ENCODE peak calls at places on chromosomes 4 and X, in nine cellular contexts. N is IMR-90, E is DMS53, F is CD14-positive monocyte, Q is NCI-H1105 treated with DMSO at 0.1 percent for 48 hours, T is substantia nigra, Z is NCI-H460, A is suprapubic skin, G is progenitor cell of endocrine pancreas. L is an unnamed sample.
A peak's percentile ranks its signal among the peaks of the same experiment; 100 is the strongest.

GRCh38 chrX:45140812-45141211 is 59.9 kb downstream of the DIPK2B start:
- DNase-seq in T (no peak), A (no peak), E (peak; percentile 7), G (no peak), F (no peak), Q (no peak), N (no peak), Z (no peak), L (no peak)

GRCh38 chr4:140996757-140997156 is 136.5 kb downstream of the RNF150 start:
- DNase-seq in A (no peak), T (no peak), G (no peak), F (no peak), N (peak; percentile 78), Q (no peak), Z (no peak), E (no peak), L (no peak)

GRCh38 chrX:3177851-3178250 is 136.6 kb downstream of the ARSF start:
- DNase-seq in N (peak; percentile 40), Q (no peak), T (no peak), G (no peak), Z (no peak), E (no peak), A (no peak), F (no peak), L (no peak)

GRCh38 chr4:16322183-16322582 is 95.9 kb upstream of the TAPT1 start:
- DNase-seq in T (no peak), Z (no peak), G (no peak), F (no peak), A (no peak), N (no peak), E (no peak), Q (no peak), L (no peak)

GRCh38 chr4:77600521-77601451 is 4.8 kb upstream of the CXCL13 start:
- DNase-seq in N (peak; percentile 29), Q (peak; percentile 38), T (no peak), F (no peak), G (peak; percentile 13), A (no peak), Z (peak; percentile 30), E (peak; percentile 62), L (no peak)

GRCh38 chr4:166165829-166166420 is 292.9 kb downstream of the TLL1 start:
- DNase-seq in Z (peak; percentile 80), G (peak; percentile 9), F (no peak), T (no peak), A (no peak), N (peak; percentile 68), Q (peak; percentile 75), E (peak; percentile 85), L (no peak)

GRCh38 chr4:53192496-53192895 is 173.4 kb downstream of the SCFD2 start:
- DNase-seq in N (peak; percentile 40), G (no peak), T (no peak), Q (no peak), E (no peak), F (no peak), Z (no peak), A (no peak), L (no peak)

GRCh38 chr4:100299019-100299418 is 108.8 kb upstream of the DDIT4L start:
- DNase-seq in F (no peak), A (no peak), Q (no peak), E (peak; percentile 7), N (peak; percentile 96), G (no peak), Z (no peak), T (no peak), L (no peak)

GRCh38 chrX:150408561-150408960 is 45.4 kb downstream of the MAMLD1 start:
- DNase-seq in F (no peak), Z (no peak), Q (no peak), A (no peak), N (peak; percentile 23), G (no peak), T (no peak), E (no peak), L (no peak)

GRCh38 chrX:137792214-137792613 is 226.3 kb downstream of the ZIC3 start:
- DNase-seq in E (no peak), F (no peak), A (no peak), G (no peak), Z (no peak), N (no peak), T (no peak), Q (no peak), L (no peak)

GRCh38 chrX:21740329-21741274 is 17.3 kb downstream of the SMPX start:
- DNase-seq in Q (no peak), G (no peak), A (peak; percentile 62), E (peak; percentile 17), T (no peak), N (no peak), Z (no peak), F (no peak), L (no peak)

GRCh38 chr4:89724716-89725115 is 112.2 kb downstream of the SNCA start:
- DNase-seq in F (no peak), T (no peak), Q (no peak), N (peak; percentile 91), E (no peak), G (no peak), Z (no peak), A (no peak), L (no peak)